ENCODE peak calls at places on chromosome 1, in nine cellular contexts. G is AG20443; R is stimulated activated CD8-positive, alpha-beta memory T cell treated with anti-CD3 and anti-CD28 coated beads, Interleukin-4, amount 100 ng/mL, for 1 hour; J is RWPE1; V is EH; B is heart left ventricle; N is cardiac fibroblast; Z is left ventricle myocardium inferior; K is NCI-H1417. X is an unnamed sample.
A peak's percentile ranks its signal among the peaks of the same experiment; 100 is the strongest.

GRCh38 chr1:18556364-18556763 is 74.3 kb upstream of the PAX7 start:
- DNase-seq in G (peak; percentile 42), R (no peak), J (peak; percentile 11), V (peak; percentile 26), B (no peak), N (peak; percentile 27), Z (no peak), K (no peak), X (peak; percentile 5)

GRCh38 chr1:18948048-18948912 is 8.2 kb downstream of the IFFO2 start:
- DNase-seq in G (no peak), R (no peak), J (no peak), V (peak; percentile 67), B (no peak), N (peak; percentile 43), Z (no peak), K (no peak), X (no peak)

GRCh38 chr1:198113302-198113701 is 43.5 kb upstream of the NEK7 start:
- DNase-seq in G (peak; percentile 48), R (no peak), J (no peak), V (peak; percentile 93), B (no peak), N (peak; percentile 84), Z (no peak), K (no peak), X (peak; percentile 81)

GRCh38 chr1:40392206-40392605 is 18.7 kb downstream of the SMAP2 start:
- DNase-seq in G (peak; percentile 89), R (no peak), J (peak; percentile 18), V (peak; percentile 96), B (no peak), N (peak; percentile 83), Z (no peak), K (peak; percentile 87), X (no peak)

GRCh38 chr1:211634461-211634860 is 41.0 kb downstream of the NEK2 start:
- DNase-seq in G (no peak), R (no peak), J (no peak), V (no peak), B (no peak), N (no peak), Z (no peak), K (no peak), X (no peak)

GRCh38 chr1:193283026-193283425 is 96.6 kb upstream of the B3GALT2 start:
- DNase-seq in G (peak; percentile 52), R (no peak), J (no peak), V (peak; percentile 83), B (no peak), N (peak; percentile 43), Z (no peak), K (no peak), X (peak; percentile 25)

GRCh38 chr1:218953448-218953847 is 220.2 kb upstream of the LYPLAL1 start:
- DNase-seq in G (no peak), R (no peak), J (no peak), V (no peak), B (no peak), N (no peak), Z (no peak), K (no peak), X (no peak)

GRCh38 chr1:174262747-174263241 is 103.5 kb downstream of the RABGAP1L start:
- DNase-seq in G (peak; percentile 68), R (no peak), J (peak; percentile 56), V (peak; percentile 56), B (no peak), N (peak; percentile 74), Z (no peak), K (peak; percentile 78), X (peak; percentile 19)

GRCh38 chr1:2259668-2260392 is 31.7 kb downstream of the SKI start:
- DNase-seq in G (no peak), R (no peak), J (no peak), V (no peak), B (peak; percentile 19), N (no peak), Z (no peak), K (no peak), X (no peak)

GRCh38 chr1:169118227-169118626 is 11.7 kb downstream of the ATP1B1 start:
- DNase-seq in G (no peak), R (no peak), J (no peak), V (no peak), B (no peak), N (no peak), Z (no peak), K (no peak), X (no peak)

GRCh38 chr1:56864430-56864829 is 9.8 kb downstream of the C8A start:
- DNase-seq in G (no peak), R (no peak), J (no peak), V (peak; percentile 13), B (no peak), N (no peak), Z (no peak), K (no peak), X (no peak)

GRCh38 chr1:109530457-109531204 is 9.0 kb upstream of the GPR61 start:
- DNase-seq in G (no peak), R (no peak), J (no peak), V (peak; percentile 18), B (no peak), N (no peak), Z (no peak), K (peak; percentile 65), X (no peak)

X was measured in stromal cell of bone marrow.